ENCODE peak calls at places on chromosomes 7 and 10, in four cellular contexts. L is GM12878, E is HepG2, O is H1. V is an unnamed sample. For H3K36me3, the result is how much of the 10 kb centered on the place peaks cover.

GRCh38 chr7:47102442-47102841 is 479.5 kb downstream of the TNS3 start:
- DNase-seq in E (no peak), O (no peak), L (no peak), V (no peak)

GRCh38 chr7:17989546-17989945 is 38.1 kb downstream of the PRPS1L1 start:
- DNase-seq in E (no peak), L (no peak), O (no peak), V (no peak)

GRCh38 chr10:129849452-129849750 is 114.7 kb downstream of the EBF3 start:
- DNase-seq in L (no peak), O (no peak), E (no peak), V (no peak)

GRCh38 chr10:121591186-121591585 is 7.1 kb downstream of the FGFR2 start:
- DNase-seq in L (no peak), E (no peak), O (no peak), V (no peak)

GRCh38 chr10:73887038-73888015 is 13.0 kb upstream of the CAMK2G start:
- DNase-seq in O (no peak), E (no peak), L (no peak), V (no peak)

GRCh38 chr10:31320598-31321211 is 1.7 kb downstream of the ZEB1 start:
- DNase-seq in E (peak), L (no peak), O (no peak), V (peak)

GRCh38 chr7:122306320-122307227 is 2.0 kb upstream of the FEZF1 start:
- DNase-seq in E (no peak), L (no peak), O (no peak), V (no peak)

GRCh38 chr7:155995183-155995612 is 182.9 kb upstream of the SHH start:
- DNase-seq in O (no peak), L (no peak), E (no peak), V (no peak)

GRCh38 chr7:143384148-143384547 is 3.0 kb downstream of the ZYX start:
- DNase-seq in O (no peak), E (no peak), L (no peak), V (no peak)

GRCh38 chr10:50501478-50501877 is 122.3 kb downstream of the SGMS1 start:
- DNase-seq in O (no peak), L (no peak), E (peak), V (peak)

DNA sequence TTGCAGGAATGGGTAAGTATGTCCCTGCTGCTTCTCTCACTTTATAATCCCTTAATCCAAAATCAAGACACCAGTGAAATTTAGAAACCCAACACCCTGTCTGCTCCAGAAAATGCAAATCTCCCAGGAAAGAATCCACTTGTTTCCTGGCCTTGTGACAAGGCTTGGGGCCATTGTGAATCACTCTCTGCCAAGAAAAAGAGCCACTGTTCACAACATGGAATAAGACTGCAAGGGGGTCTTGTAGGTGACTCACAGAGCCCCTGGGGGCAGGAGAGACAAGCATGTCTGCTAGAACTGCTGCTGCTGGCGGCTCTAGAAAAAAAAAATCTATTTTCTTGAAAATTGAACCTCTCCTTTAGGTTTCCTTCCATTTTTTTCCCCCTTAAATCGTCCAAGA is 191.2 kb downstream of the SORCS1 start:
- DNase-seq in E (no peak), O (peak), L (no peak), V (no peak)
- TF ChIP-seq BRCA1 in E (no peak), O (no peak), L (no peak), V (no peak)

DNA sequence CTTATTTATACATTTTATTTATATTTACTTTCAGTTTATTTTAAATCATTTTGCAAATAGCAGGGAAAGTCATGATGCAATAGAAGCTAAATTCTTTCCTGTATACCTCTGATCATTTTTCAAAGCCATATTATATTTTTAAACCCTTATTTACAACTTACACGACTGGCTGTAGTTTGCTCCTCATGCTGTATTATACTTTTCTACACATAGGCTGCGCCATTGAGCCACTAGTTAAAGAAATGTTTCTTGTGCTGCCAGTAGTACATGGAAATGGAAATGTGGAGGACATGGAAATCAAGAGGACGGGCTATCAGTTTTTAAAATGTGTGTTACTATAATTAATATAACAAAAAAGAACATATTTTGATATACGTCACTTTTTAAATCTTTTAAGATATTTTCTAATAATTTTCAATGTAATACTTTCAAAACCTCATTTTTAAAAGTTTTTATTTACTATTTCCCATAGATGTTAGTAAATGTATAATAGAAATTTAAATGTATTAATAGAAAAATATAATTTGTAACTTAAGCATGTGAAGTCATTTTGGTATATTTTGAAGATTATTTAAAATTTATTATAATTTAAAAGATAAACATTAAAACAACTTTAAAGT is 118.5 kb downstream of the VTI1A start:
- DNase-seq in E (peak), L (no peak), O (no peak), V (peak)
- TF ChIP-seq YY1 in E (no peak), L (no peak), O (no peak), V (no peak)

GRCh38 chr7:130654850-130655249 is 13.7 kb downstream of the COPG2 start:
- DNase-seq in O (no peak), L (no peak), E (no peak), V (no peak)
- H3K36me3 ChIP-seq in O (under half), L (under half), E (under half), V (under half)

GRCh38 chr10:71347587-71348395 is 28.7 kb downstream of the SLC29A3 start:
- DNase-seq in E (peak), O (no peak), L (no peak), V (no peak)
- TF ChIP-seq BRCA1 in E (peak), O (no peak), L (no peak), V (no peak)

DNA sequence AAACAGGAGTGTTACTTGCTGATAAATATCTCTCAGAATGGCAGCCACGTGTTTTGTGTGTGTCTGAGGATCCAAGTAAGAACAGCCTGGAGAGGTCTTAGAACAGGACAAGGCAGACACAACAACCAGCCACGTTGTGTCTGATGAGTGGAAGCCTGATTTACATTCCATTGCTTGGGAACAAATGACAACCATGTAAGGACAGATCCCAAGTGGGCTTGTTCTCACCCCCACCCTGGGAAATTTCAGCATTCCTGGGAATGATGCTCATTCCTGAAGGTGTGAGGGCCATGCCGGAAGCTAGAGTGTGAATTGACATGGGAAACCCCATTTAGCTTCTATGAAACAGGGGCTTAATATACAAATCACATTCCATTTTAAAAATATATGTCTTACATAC is 35.9 kb downstream of the IL6 start:
- DNase-seq in L (no peak), O (no peak), E (no peak), V (no peak)
- TF ChIP-seq YY1 in L (no peak), O (no peak), E (no peak), V (no peak)

V was measured in K562.